ENCODE peak calls at places on chromosomes 11 and 22, in seven cellular contexts. Y, T, X, W, R, A and Z are unnamed samples.
A peak's percentile ranks its signal among the peaks of the same experiment; 100 is the strongest.

GRCh38 chr11:134913391-134913790 is 501.3 kb upstream of the B3GAT1 start:
- DNase-seq in A (no peak), W (no peak), T (no peak), R (no peak), X (no peak), Y (no peak), Z (no peak)

GRCh38 chr11:20873054-20873453 is 203.7 kb downstream of the NELL1 start:
- DNase-seq in Y (peak; percentile 92), T (no peak), R (peak; percentile 71), A (no peak), X (peak; percentile 83), W (peak; percentile 70), Z (peak; percentile 60)

GRCh38 chr11:131880976-131881375 is 510.6 kb downstream of the NTM start:
- DNase-seq in X (no peak), A (no peak), W (no peak), Y (no peak), R (no peak), T (no peak), Z (no peak)

GRCh38 chr22:49239264-49240015 is 588.2 kb downstream of the BRD1 start:
- DNase-seq in A (no peak), Y (no peak), X (no peak), R (no peak), W (no peak), T (no peak), Z (no peak)

GRCh38 chr22:29004647-29005371 is 56.8 kb downstream of the C22orf31 start:
- DNase-seq in A (no peak), R (peak; percentile 74), W (no peak), X (peak; percentile 25), T (peak; percentile 66), Y (peak; percentile 4), Z (peak; percentile 47)

GRCh38 chr11:11884774-11885481 is 43.2 kb downstream of the USP47 start:
- DNase-seq in R (no peak), T (no peak), W (no peak), Y (no peak), A (no peak), X (no peak), Z (no peak)

GRCh38 chr11:61959678-61960077 is 7.8 kb downstream of the FTH1 start:
- DNase-seq in T (no peak), Y (no peak), R (no peak), W (no peak), X (no peak), A (no peak), Z (no peak)

GRCh38 chr11:99781074-99781473 is 760.3 kb downstream of the CNTN5 start:
- DNase-seq in W (no peak), R (no peak), T (no peak), Y (no peak), A (no peak), X (no peak), Z (no peak)

GRCh38 chr22:46027219-46028068 is 50.5 kb upstream of the WNT7B start:
- DNase-seq in W (no peak), R (no peak), A (peak; percentile 59), T (peak; percentile 66), X (no peak), Y (no peak), Z (peak; percentile 91)

GRCh38 chr11:6022954-6023353 is 7.6 kb downstream of the OR56A1 start:
- DNase-seq in Y (peak; percentile 1), A (no peak), X (peak; percentile 11), W (peak; percentile 7), T (no peak), R (no peak), Z (peak; percentile 60)

GRCh38 chr11:35893796-35894475 is 49.9 kb upstream of the LDLRAD3 start:
- DNase-seq in W (no peak), X (no peak), Y (no peak), R (no peak), T (no peak), A (no peak), Z (no peak)

GRCh38 chr11:108617055-108617454 is 23.5 kb upstream of the EXPH5 start:
- DNase-seq in Y (no peak), W (no peak), A (no peak), R (no peak), T (no peak), X (no peak), Z (no peak)